ENCODE peak calls at places on chromosome 6, in ten cellular contexts. E, Y, C, I, T, H, G, W, J and R are unnamed samples.
A peak's percentile ranks its signal among the peaks of the same experiment; 100 is the strongest.

GRCh38 chr6:114286211-114286610 is 56.6 kb downstream of the HS3ST5 start:
- DNase-seq in Y (no peak), T (no peak), G (no peak), H (no peak), W (no peak), E (no peak), C (no peak), J (no peak), I (no peak), R (no peak)

GRCh38 chr6:2773450-2773849 is 8.3 kb downstream of the WRNIP1 start:
- DNase-seq in G (peak; percentile 33), E (no peak), J (no peak), C (no peak), H (no peak), W (no peak), I (no peak), T (no peak), Y (no peak), R (no peak)

GRCh38 chr6:52063584-52064400 is 23.6 kb downstream of the PKHD1 start:
- DNase-seq in H (peak; percentile 36), Y (peak; percentile 7), G (peak; percentile 51), J (peak; percentile 12), T (peak; percentile 60), W (peak; percentile 7), C (no peak), E (peak; percentile 9), I (peak; percentile 58), R (peak; percentile 17)

GRCh38 chr6:18389479-18389878 is 2.3 kb downstream of the RNF144B start:
- DNase-seq in I (no peak), Y (no peak), H (no peak), E (no peak), C (no peak), W (no peak), T (no peak), G (peak; percentile 53), J (no peak), R (peak; percentile 54)

GRCh38 chr6:30900863-30901417 is 7.1 kb upstream of the GTF2H4 start:
- DNase-seq in Y (no peak), G (no peak), T (no peak), J (no peak), C (no peak), W (no peak), H (no peak), I (no peak), E (no peak), R (no peak)

GRCh38 chr6:34616230-34616591 is 60.1 kb upstream of the SPDEF start:
- DNase-seq in Y (no peak), T (no peak), E (no peak), W (no peak), H (no peak), J (no peak), G (no peak), C (no peak), I (no peak), R (no peak)

GRCh38 chr6:32637219-32637880 is at the start of gene HLA-DQA1:
- DNase-seq in J (no peak), G (no peak), I (no peak), W (no peak), T (no peak), H (peak; percentile 21), E (no peak), C (no peak), Y (no peak), R (no peak)

GRCh38 chr6:145756170-145756662 is 20.9 kb upstream of the EPM2A start:
- DNase-seq in J (no peak), G (peak; percentile 92), W (no peak), C (peak; percentile 85), E (peak; percentile 97), Y (no peak), I (no peak), H (no peak), T (no peak), R (peak; percentile 28)

GRCh38 chr6:95725344-95725743 is 148.0 kb downstream of the MANEA start:
- DNase-seq in E (no peak), W (no peak), Y (no peak), C (no peak), G (no peak), H (no peak), T (no peak), I (no peak), J (no peak), R (no peak)

GRCh38 chr6:46378882-46379405 is 112.3 kb downstream of the RCAN2 start:
- DNase-seq in C (no peak), H (peak; percentile 30), Y (no peak), W (no peak), E (no peak), I (no peak), G (no peak), T (no peak), J (no peak), R (no peak)

GRCh38 chr6:14290448-14291388 is 173.1 kb downstream of the CD83 start:
- DNase-seq in G (no peak), H (no peak), Y (no peak), I (no peak), J (no peak), W (no peak), E (no peak), C (no peak), T (no peak), R (no peak)

GRCh38 chr6:100979269-100979668 is 98.1 kb upstream of the ASCC3 start:
- DNase-seq in T (no peak), G (no peak), J (no peak), Y (no peak), E (no peak), C (no peak), W (no peak), H (no peak), I (no peak), R (no peak)

GRCh38 chr6:47268572-47269187 is 41.0 kb downstream of the TNFRSF21 start:
- DNase-seq in H (no peak), T (no peak), I (no peak), E (no peak), J (no peak), G (no peak), Y (no peak), W (no peak), C (no peak), R (no peak)

GRCh38 chr6:150813993-150814359 is 51.5 kb upstream of the MTHFD1L start:
- DNase-seq in T (no peak), H (no peak), W (no peak), C (no peak), G (peak; percentile 9), Y (no peak), J (no peak), E (no peak), I (no peak), R (peak; percentile 22)

GRCh38 chr6:13711384-13711725 is 280 bp downstream of the RANBP9 start:
- DNase-seq in W (peak; percentile 57), H (no peak), T (no peak), G (peak; percentile 77), Y (no peak), E (no peak), C (no peak), J (no peak), I (no peak), R (no peak)

GRCh38 chr6:124517339-124517738 is 444.9 kb upstream of the RNF217 start:
- DNase-seq in E (no peak), I (no peak), C (no peak), J (no peak), G (no peak), H (no peak), Y (no peak), T (no peak), W (no peak), R (no peak)

GRCh38 chr6:126091507-126091906 is 105.2 kb downstream of the TRMT11 start:
- DNase-seq in Y (no peak), E (no peak), H (no peak), T (no peak), G (no peak), I (no peak), C (no peak), J (no peak), W (no peak), R (no peak)

GRCh38 chr6:156449569-156449968 is 327.6 kb upstream of the ARID1B start:
- DNase-seq in Y (no peak), J (no peak), E (no peak), G (no peak), I (no peak), H (no peak), C (no peak), T (no peak), W (no peak), R (no peak)

GRCh38 chr6:63804381-63804956 is 168.9 kb downstream of the PHF3 start:
- DNase-seq in Y (no peak), H (no peak), I (no peak), W (no peak), E (peak; percentile 93), G (peak; percentile 87), J (no peak), T (no peak), C (no peak), R (peak; percentile 55)

GRCh38 chr6:159761135-159761872 is 541 bp upstream of the ACAT2 start:
- DNase-seq in I (no peak), C (no peak), Y (no peak), J (no peak), G (peak; percentile 14), T (peak; percentile 37), W (no peak), H (peak; percentile 49), E (no peak), R (peak; percentile 58)